ENCODE peak calls at places on chromosomes 7 and 10, in six cellular contexts. N is HepG2, F is adrenal gland, Q is HCT116, U is breast epithelium, M is endothelial cell of umbilical vein. X is an unnamed sample.

GRCh38 chr10:60040003-60040662 is 133.8 kb upstream of the CCDC6 start:
- DNase-seq in N (no peak), F (no peak), Q (no peak), U (no peak), M (no peak), X (no peak)

GRCh38 chr10:112006831-112007230 is 176.7 kb downstream of the GPAM start:
- DNase-seq in N (no peak), F (no peak), Q (no peak), U (no peak), M (no peak), X (no peak)

GRCh38 chr7:19114591-19114855 is 2.9 kb downstream of the TWIST1 start:
- DNase-seq in N (no peak), F (no peak), Q (no peak), U (no peak), M (no peak), X (no peak)

GRCh38 chr7:157219154-157219553 is 80.4 kb downstream of the UBE3C start:
- DNase-seq in N (no peak), F (no peak), Q (no peak), U (no peak), M (no peak), X (no peak)

GRCh38 chr10:132685121-132685891 is 100.6 kb downstream of the NKX6-2 start:
- DNase-seq in N (peak), F (no peak), Q (no peak), U (no peak), M (no peak), X (peak)

GRCh38 chr10:133476641-133476990 is 22.9 kb downstream of the SCART1 start:
- DNase-seq in N (peak), F (no peak), Q (no peak), U (no peak), M (no peak), X (no peak)

GRCh38 chr7:27032843-27033242 is 63.0 kb downstream of the HOXA1 start:
- DNase-seq in N (no peak), F (no peak), Q (no peak), U (no peak), M (no peak), X (no peak)

GRCh38 chr10:30227481-30227880 is 121.6 kb downstream of the MTPAP start:
- DNase-seq in N (no peak), F (no peak), Q (no peak), U (no peak), M (no peak), X (no peak)

GRCh38 chr7:157587051-157587450 is 250.2 kb downstream of the DNAJB6 start:
- DNase-seq in N (no peak), F (no peak), Q (no peak), U (no peak), M (no peak), X (no peak)

GRCh38 chr10:60315311-60315710 is 74.4 kb downstream of the ANK3 start:
- DNase-seq in N (no peak), F (no peak), Q (no peak), U (no peak), M (peak), X (no peak)

GRCh38 chr10:126423779-126424491 is 35.7 kb upstream of the ADAM12 start:
- DNase-seq in N (no peak), F (no peak), Q (no peak), U (no peak), M (no peak), X (no peak)

GRCh38 chr10:129400426-129400825 is 66.6 kb upstream of the MGMT start:
- DNase-seq in N (no peak), F (no peak), Q (no peak), U (peak), M (no peak), X (no peak)

GRCh38 chr10:129545257-129545656 is 78.2 kb downstream of the MGMT start:
- DNase-seq in N (no peak), F (no peak), Q (no peak), U (no peak), M (no peak), X (no peak)

GRCh38 chr7:2929321-2930201 is 85.5 kb upstream of the GNA12 start:
- DNase-seq in N (no peak), F (no peak), Q (no peak), U (no peak), M (no peak), X (no peak)

GRCh38 chr7:3028767-3029111 is 14.9 kb downstream of the CARD11 start:
- DNase-seq in N (no peak), F (no peak), Q (no peak), U (no peak), M (no peak), X (no peak)

GRCh38 chr7:55413442-55413841 is 48.3 kb downstream of the LANCL2 start:
- DNase-seq in N (no peak), F (no peak), Q (no peak), U (no peak), M (no peak), X (no peak)

GRCh38 chr7:51366930-51367613 is 50.5 kb upstream of the COBL start:
- DNase-seq in N (peak), F (peak), Q (no peak), U (no peak), M (peak), X (peak)

GRCh38 chr7:77386165-77386824 is 29.9 kb downstream of the GSAP start:
- DNase-seq in N (no peak), F (no peak), Q (no peak), U (no peak), M (no peak), X (no peak)

GRCh38 chr10:100004805-100005510 is 4.8 kb downstream of the DNMBP start:
- DNase-seq in N (no peak), F (no peak), Q (no peak), U (no peak), M (peak), X (no peak)

GRCh38 chr7:124072603-124073324 is 39.9 kb upstream of the TMEM229A start:
- DNase-seq in N (peak), F (no peak), Q (no peak), U (no peak), M (peak), X (no peak)

GRCh38 chr7:138843632-138844580 is 45.9 kb upstream of the ATP6V0A4 start:
- DNase-seq in N (no peak), F (no peak), Q (no peak), U (no peak), M (no peak), X (no peak)

GRCh38 chr7:44581426-44581906 is 565 bp downstream of the TMED4 start:
- DNase-seq in N (no peak), F (peak), Q (no peak), U (no peak), M (no peak), X (no peak)

GRCh38 chr10:132463333-132464255 is 66.6 kb downstream of the PWWP2B start:
- DNase-seq in N (no peak), F (no peak), Q (no peak), U (no peak), M (no peak), X (no peak)

DNA sequence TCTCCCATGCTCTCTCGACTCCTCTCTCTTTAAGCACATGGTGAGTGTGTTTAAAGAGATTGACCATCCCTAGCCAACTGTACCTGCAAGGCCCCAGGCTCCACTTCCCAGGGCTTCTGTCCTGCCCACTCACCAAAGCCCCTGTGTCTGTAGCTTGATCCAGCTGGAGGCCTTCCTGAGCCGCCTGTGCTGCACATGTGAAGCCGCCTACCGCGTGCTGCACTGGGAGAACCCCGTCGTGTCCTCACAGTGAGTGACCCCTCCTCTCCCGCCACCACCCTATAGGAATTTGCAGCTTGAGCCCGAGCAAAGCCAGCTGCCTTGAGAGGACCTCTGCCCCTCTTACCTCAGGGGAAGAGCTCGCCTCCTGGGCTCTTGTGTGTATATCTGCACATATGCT is 11.2 kb downstream of the ZFYVE27 start:
- DNase-seq in N (no peak), F (no peak), Q (no peak), U (no peak), M (no peak), X (no peak)
- TF ChIP-seq POLR2A in N (no peak), F (no peak), Q (no peak), U (no peak), M (no peak), X (no peak)

DNA sequence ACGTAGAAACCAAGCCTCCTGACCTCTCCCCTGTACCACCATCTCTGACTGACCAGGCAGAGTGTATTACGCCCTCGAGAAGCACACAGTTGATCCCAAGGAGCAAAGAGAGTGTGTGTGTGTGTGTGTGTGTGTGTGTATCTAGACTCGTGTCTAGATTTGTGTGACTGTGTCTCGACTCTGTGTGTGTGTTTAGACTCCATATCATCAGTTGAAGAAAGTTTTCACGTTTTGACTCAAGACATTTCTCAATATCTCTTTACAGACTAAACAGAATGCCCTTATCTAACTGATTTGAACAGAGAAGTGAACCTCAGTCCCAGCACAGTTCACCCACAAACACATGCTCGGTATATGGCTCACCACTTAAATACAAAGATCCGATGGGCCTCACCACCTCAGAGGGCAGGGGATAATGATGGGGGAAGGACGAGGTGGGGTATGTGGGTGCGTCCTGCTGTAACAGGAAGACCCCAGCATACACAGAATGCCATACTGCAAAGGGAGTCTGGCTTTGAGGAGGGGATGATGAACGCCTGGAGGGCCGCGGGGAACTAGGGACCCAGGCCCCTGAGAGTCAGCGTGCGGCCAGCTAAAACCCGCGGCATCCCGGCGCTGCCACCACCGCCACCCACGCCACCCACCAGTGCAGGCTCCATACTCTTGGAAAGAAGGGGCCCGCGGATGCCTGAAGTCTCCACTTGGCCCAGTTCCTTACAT is 780 bp downstream of the ALDH18A1 start:
- DNase-seq in N (peak), F (peak), Q (no peak), U (no peak), M (peak), X (peak)
- TF ChIP-seq POLR2A in N (peak), F (no peak), Q (no peak), U (no peak), M (no peak), X (no peak)

GRCh38 chr10:73743905-73744689 is at the start of gene SEC24C:
- DNase-seq in N (peak), F (peak), Q (peak), U (peak), M (peak), X (peak)
- TF ChIP-seq POLR2A in N (peak), F (peak), Q (peak), U (peak), M (peak), X (peak)

GRCh38 chr7:129222064-129222463 is 2.8 kb upstream of the AHCYL2 start:
- DNase-seq in N (no peak), F (no peak), Q (no peak), U (no peak), M (peak), X (no peak)

GRCh38 chr7:129227646-129228578 is 3.1 kb downstream of the AHCYL2 start:
- DNase-seq in N (no peak), F (no peak), Q (no peak), U (no peak), M (no peak), X (no peak)

GRCh38 chr7:129225206-129225930 is 538 bp downstream of the AHCYL2 start:
- DNase-seq in N (peak), F (peak), Q (no peak), U (peak), M (peak), X (no peak)

GRCh38 chr7:129225931-129226572 is 1.2 kb downstream of the AHCYL2 start:
- DNase-seq in N (no peak), F (no peak), Q (no peak), U (no peak), M (no peak), X (no peak)

GRCh38 chr7:129224251-129225205 is at the start of gene AHCYL2:
- DNase-seq in N (peak), F (peak), Q (peak), U (peak), M (peak), X (peak)
- TF ChIP-seq POLR2A in N (peak), F (peak), Q (peak), U (no peak), M (no peak), X (peak)

GRCh38 chr10:62813981-62814380 is 2.2 kb downstream of the EGR2 start:
- DNase-seq in N (no peak), F (no peak), Q (no peak), U (no peak), M (no peak), X (no peak)

GRCh38 chr10:62810131-62810530 is 5.6 kb downstream of the ADO start:
- DNase-seq in N (no peak), F (no peak), Q (no peak), U (no peak), M (no peak), X (no peak)

GRCh38 chr10:62812672-62813439 is 3.3 kb downstream of the EGR2 start:
- DNase-seq in N (no peak), F (no peak), Q (no peak), U (no peak), M (no peak), X (no peak)

GRCh38 chr10:62813453-62813852 is 2.7 kb downstream of the EGR2 start:
- DNase-seq in N (no peak), F (no peak), Q (no peak), U (no peak), M (no peak), X (no peak)

DNA sequence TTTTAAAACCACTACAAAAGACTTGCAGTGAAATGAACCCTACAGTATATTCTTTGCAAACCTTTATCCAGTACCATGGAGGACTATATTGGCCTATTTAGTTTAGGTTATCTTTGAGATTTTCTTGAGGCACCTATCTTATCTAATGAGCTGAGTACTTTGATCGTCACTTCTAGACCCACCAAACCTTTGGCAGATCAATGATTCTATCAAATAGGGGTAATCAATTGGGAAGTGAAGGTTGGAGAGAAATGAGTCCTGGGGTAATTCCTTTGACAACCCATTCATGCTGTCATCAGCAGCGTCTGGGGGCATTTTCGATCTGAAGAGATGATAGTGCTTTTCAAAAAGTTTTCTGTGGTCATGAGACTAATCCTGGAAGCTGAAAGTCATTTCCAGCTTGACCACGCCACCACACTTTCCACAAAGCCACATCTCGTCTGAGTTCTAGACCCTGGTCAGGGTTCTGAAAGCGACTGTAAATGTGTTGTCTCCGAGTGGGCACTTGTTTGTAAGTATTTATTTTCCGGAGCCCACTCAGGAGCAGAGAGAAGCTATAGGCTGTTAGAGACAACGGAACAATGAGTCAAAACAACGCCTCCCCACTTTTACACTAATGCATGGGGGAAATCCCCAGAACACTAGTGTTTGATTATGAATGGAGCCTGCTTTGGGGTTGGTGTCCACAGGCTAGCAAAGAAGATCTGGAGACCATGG is 4.8 kb downstream of the EGR2 start:
- DNase-seq in N (no peak), F (no peak), Q (no peak), U (no peak), M (no peak), X (no peak)
- TF ChIP-seq POLR2A in N (no peak), F (no peak), Q (no peak), U (no peak), M (no peak), X (no peak)

DNA sequence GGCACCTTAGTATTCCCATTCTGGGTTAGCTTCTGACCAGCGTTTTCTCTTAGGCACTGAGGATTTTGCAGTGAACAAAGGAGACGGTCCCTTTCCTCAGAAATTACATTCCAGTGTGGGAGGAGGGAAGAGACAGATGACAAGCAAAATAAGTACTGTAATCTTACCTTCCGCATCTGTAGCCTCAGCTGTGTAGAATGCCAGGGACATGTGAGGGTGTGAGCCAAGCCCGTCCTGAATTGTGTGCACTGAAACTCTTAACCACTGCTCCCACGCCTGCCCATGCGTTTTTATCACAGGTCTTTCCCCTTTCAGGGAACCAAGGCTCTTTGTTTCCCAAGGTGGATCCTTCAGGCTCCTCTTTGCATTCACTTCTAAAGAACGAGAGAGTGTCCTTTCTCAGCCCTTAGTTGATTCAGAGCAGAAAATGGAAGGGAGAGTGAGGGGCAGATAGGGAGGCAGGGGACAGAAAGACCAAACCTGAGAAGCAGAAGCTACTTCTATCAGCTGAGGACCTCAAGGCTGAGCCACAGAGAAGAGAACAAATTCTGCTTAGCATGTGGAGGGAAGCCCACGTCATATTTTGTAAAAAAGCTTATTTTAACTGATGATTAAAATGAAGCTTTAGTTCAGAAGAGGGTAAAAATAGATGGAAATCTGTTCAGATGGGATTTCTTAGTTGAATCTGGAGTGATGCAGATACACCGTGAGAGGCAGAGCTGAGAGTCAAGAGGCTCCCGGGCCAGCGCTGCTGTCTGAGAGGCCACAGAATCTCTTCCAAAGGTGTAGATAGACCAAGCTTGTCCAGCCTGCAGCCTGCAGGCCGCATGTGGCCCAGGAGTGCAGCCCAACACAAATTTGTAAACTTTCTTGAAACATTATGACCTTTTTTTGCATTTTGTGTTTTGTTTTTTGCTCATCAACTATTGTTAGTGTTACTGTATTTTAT is 122.5 kb downstream of the CCNY start:
- DNase-seq in N (no peak), F (no peak), Q (no peak), U (no peak), M (no peak), X (no peak)
- TF ChIP-seq POLR2A in N (no peak), F (no peak), Q (no peak), U (no peak), M (no peak), X (no peak)

GRCh38 chr10:43396061-43396927 is 12.7 kb downstream of the HNRNPF start:
- DNase-seq in N (peak), F (peak), Q (no peak), U (peak), M (peak), X (peak)

GRCh38 chr10:43398939-43399871 is 9.8 kb downstream of the HNRNPF start:
- DNase-seq in N (peak), F (no peak), Q (no peak), U (no peak), M (no peak), X (no peak)

GRCh38 chr10:43395571-43396060 is 13.4 kb downstream of the HNRNPF start:
- DNase-seq in N (no peak), F (no peak), Q (no peak), U (no peak), M (peak), X (no peak)

GRCh38 chr10:43394868-43395267 is 14.1 kb downstream of the HNRNPF start:
- DNase-seq in N (no peak), F (no peak), Q (no peak), U (no peak), M (no peak), X (no peak)

DNA sequence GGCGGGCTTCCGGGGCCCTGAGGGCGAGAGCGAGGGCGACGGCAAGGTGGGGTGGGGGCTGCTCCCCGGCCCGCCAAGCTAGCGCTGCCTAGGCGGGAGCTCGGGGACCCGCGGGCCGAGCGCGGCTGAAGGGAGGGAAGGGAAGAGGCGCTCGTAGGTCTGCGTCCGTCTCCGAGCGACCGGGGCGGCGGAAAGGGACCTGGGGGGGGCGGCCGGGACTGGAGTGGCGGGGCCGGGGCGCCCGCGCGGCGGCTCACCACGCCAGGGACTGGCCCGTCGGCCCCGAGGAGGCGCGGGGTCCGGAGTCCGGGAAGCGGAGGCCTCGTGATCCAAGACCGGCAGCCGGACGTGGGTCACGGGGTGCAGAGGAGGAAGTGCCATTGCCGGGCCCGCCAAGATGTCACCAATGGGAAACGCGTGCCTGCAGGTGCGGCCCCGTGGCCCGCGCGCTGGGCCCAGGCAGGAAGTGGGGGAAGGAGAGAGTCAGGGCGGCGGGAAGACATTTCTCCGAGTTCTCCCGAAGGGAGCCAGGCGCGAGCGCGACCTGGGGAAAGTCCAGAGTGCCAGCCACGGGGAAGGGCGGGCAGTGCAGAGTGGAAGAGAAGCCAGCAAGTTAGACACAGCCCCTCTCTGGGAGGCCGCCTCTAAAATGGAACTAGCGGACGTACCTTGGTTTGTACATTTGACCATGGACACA is 11.9 kb downstream of the HNRNPF start:
- DNase-seq in N (peak), F (peak), Q (peak), U (peak), M (peak), X (peak)
- TF ChIP-seq POLR2A in N (peak), F (peak), Q (no peak), U (peak), M (peak), X (peak)

X was measured in H54.